ENCODE peak calls at places on chromosomes 1 and 21, in nine cellular contexts. One of them, this sample, is unnamed.

GRCh38 chr1:8914471-8914870 is 31.2 kb upstream of the CA6 start:
- DNase-seq in lower lobe of right lung: no peak
- DNase-seq in tibial artery: no peak
- DNase-seq in GM20000: no peak
- DNase-seq in endothelial cell: no peak
- DNase-seq in activated CD8-positive, alpha-beta memory T cell treated with anti-CD3 and anti-CD28 coated beads for 4 hours: no peak
- DNase-seq in neural progenitor cell: peak; percentile 83
- DNase-seq in stimulated activated naive B cell treated with anti-CD40 and anti-IgM and Interleukin-4, amounts not matched to agents 10 μg/mL and 1 μg/mL and 100 μg/mL, for 72 hours: no peak
- DNase-seq in NCI-H1436: no peak
- DNase-seq in this sample: no peak

GRCh38 chr1:201676061-201676644 is 137.2 kb downstream of the NAV1 start:
- DNase-seq in endothelial cell: no peak
- DNase-seq in NCI-H1436: no peak
- DNase-seq in stimulated activated naive B cell treated with anti-CD40 and anti-IgM and Interleukin-4, amounts not matched to agents 10 μg/mL and 1 μg/mL and 100 μg/mL, for 72 hours: no peak
- DNase-seq in activated CD8-positive, alpha-beta memory T cell treated with anti-CD3 and anti-CD28 coated beads for 4 hours: no peak
- DNase-seq in lower lobe of right lung: peak; percentile 56
- DNase-seq in neural progenitor cell: peak; percentile 68
- DNase-seq in GM20000: no peak
- DNase-seq in tibial artery: no peak
- DNase-seq in this sample: peak; percentile 65

GRCh38 chr21:31623664-31624063 is 35.8 kb upstream of the SOD1 start:
- DNase-seq in NCI-H1436: no peak
- DNase-seq in neural progenitor cell: peak; percentile 50
- DNase-seq in endothelial cell: no peak
- DNase-seq in lower lobe of right lung: no peak
- DNase-seq in GM20000: peak; percentile 49
- DNase-seq in activated CD8-positive, alpha-beta memory T cell treated with anti-CD3 and anti-CD28 coated beads for 4 hours: no peak
- DNase-seq in stimulated activated naive B cell treated with anti-CD40 and anti-IgM and Interleukin-4, amounts not matched to agents 10 μg/mL and 1 μg/mL and 100 μg/mL, for 72 hours: no peak
- DNase-seq in tibial artery: no peak
- DNase-seq in this sample: no peak

GRCh38 chr1:212089560-212090163 is 54.1 kb downstream of the DTL start:
- DNase-seq in activated CD8-positive, alpha-beta memory T cell treated with anti-CD3 and anti-CD28 coated beads for 4 hours: no peak
- DNase-seq in endothelial cell: no peak
- DNase-seq in NCI-H1436: no peak
- DNase-seq in lower lobe of right lung: no peak
- DNase-seq in tibial artery: no peak
- DNase-seq in neural progenitor cell: no peak
- DNase-seq in stimulated activated naive B cell treated with anti-CD40 and anti-IgM and Interleukin-4, amounts not matched to agents 10 μg/mL and 1 μg/mL and 100 μg/mL, for 72 hours: peak; percentile 2
- DNase-seq in GM20000: no peak
- DNase-seq in this sample: no peak

GRCh38 chr1:232404227-232404626 is 225.7 kb downstream of the SIPA1L2 start:
- DNase-seq in tibial artery: no peak
- DNase-seq in neural progenitor cell: no peak
- DNase-seq in NCI-H1436: no peak
- DNase-seq in activated CD8-positive, alpha-beta memory T cell treated with anti-CD3 and anti-CD28 coated beads for 4 hours: no peak
- DNase-seq in GM20000: no peak
- DNase-seq in endothelial cell: no peak
- DNase-seq in lower lobe of right lung: no peak
- DNase-seq in stimulated activated naive B cell treated with anti-CD40 and anti-IgM and Interleukin-4, amounts not matched to agents 10 μg/mL and 1 μg/mL and 100 μg/mL, for 72 hours: no peak
- DNase-seq in this sample: no peak

GRCh38 chr1:92748138-92748537 is 36.8 kb downstream of the EVI5 start:
- DNase-seq in endothelial cell: no peak
- DNase-seq in activated CD8-positive, alpha-beta memory T cell treated with anti-CD3 and anti-CD28 coated beads for 4 hours: no peak
- DNase-seq in GM20000: no peak
- DNase-seq in stimulated activated naive B cell treated with anti-CD40 and anti-IgM and Interleukin-4, amounts not matched to agents 10 μg/mL and 1 μg/mL and 100 μg/mL, for 72 hours: no peak
- DNase-seq in tibial artery: no peak
- DNase-seq in NCI-H1436: no peak
- DNase-seq in neural progenitor cell: no peak
- DNase-seq in lower lobe of right lung: no peak
- DNase-seq in this sample: no peak

GRCh38 chr1:76428027-76428426 is 353.5 kb downstream of the ST6GALNAC3 start:
- DNase-seq in NCI-H1436: no peak
- DNase-seq in GM20000: no peak
- DNase-seq in neural progenitor cell: no peak
- DNase-seq in tibial artery: no peak
- DNase-seq in lower lobe of right lung: no peak
- DNase-seq in stimulated activated naive B cell treated with anti-CD40 and anti-IgM and Interleukin-4, amounts not matched to agents 10 μg/mL and 1 μg/mL and 100 μg/mL, for 72 hours: no peak
- DNase-seq in endothelial cell: no peak
- DNase-seq in activated CD8-positive, alpha-beta memory T cell treated with anti-CD3 and anti-CD28 coated beads for 4 hours: no peak
- DNase-seq in this sample: no peak

GRCh38 chr1:240650877-240651276 is 38.9 kb upstream of the GREM2 start:
- DNase-seq in NCI-H1436: no peak
- DNase-seq in lower lobe of right lung: no peak
- DNase-seq in neural progenitor cell: no peak
- DNase-seq in GM20000: no peak
- DNase-seq in endothelial cell: no peak
- DNase-seq in stimulated activated naive B cell treated with anti-CD40 and anti-IgM and Interleukin-4, amounts not matched to agents 10 μg/mL and 1 μg/mL and 100 μg/mL, for 72 hours: no peak
- DNase-seq in tibial artery: no peak
- DNase-seq in activated CD8-positive, alpha-beta memory T cell treated with anti-CD3 and anti-CD28 coated beads for 4 hours: no peak
- DNase-seq in this sample: no peak

GRCh38 chr1:11525516-11525915 is 46.6 kb downstream of the DISP3 start:
- DNase-seq in tibial artery: peak; percentile 24
- DNase-seq in endothelial cell: no peak
- DNase-seq in neural progenitor cell: no peak
- DNase-seq in GM20000: no peak
- DNase-seq in stimulated activated naive B cell treated with anti-CD40 and anti-IgM and Interleukin-4, amounts not matched to agents 10 μg/mL and 1 μg/mL and 100 μg/mL, for 72 hours: no peak
- DNase-seq in NCI-H1436: no peak
- DNase-seq in activated CD8-positive, alpha-beta memory T cell treated with anti-CD3 and anti-CD28 coated beads for 4 hours: no peak
- DNase-seq in lower lobe of right lung: no peak
- DNase-seq in this sample: no peak

GRCh38 chr1:110542730-110543129 is 23.8 kb upstream of the KCNA10 start:
- DNase-seq in endothelial cell: peak; percentile 53
- DNase-seq in activated CD8-positive, alpha-beta memory T cell treated with anti-CD3 and anti-CD28 coated beads for 4 hours: no peak
- DNase-seq in lower lobe of right lung: no peak
- DNase-seq in neural progenitor cell: peak; percentile 77
- DNase-seq in tibial artery: no peak
- DNase-seq in GM20000: peak; percentile 45
- DNase-seq in NCI-H1436: no peak
- DNase-seq in stimulated activated naive B cell treated with anti-CD40 and anti-IgM and Interleukin-4, amounts not matched to agents 10 μg/mL and 1 μg/mL and 100 μg/mL, for 72 hours: no peak
- DNase-seq in this sample: no peak

This sample was measured in right cardiac atrium.